ENCODE peak calls at places on chromosomes 13 and 19, in five cellular contexts. Q, U, Y, B and J are unnamed samples.

GRCh38 chr19:3818479-3818878 is 32.3 kb upstream of the MATK start:
- DNase-seq in Q (no peak), U (no peak), B (no peak), Y (peak; percentile 81), J (no peak)

GRCh38 chr19:49133621-49134454 is 14.5 kb downstream of the PPFIA3 start:
- DNase-seq in B (no peak), Y (peak; percentile 87), Q (no peak), U (no peak), J (no peak)

GRCh38 chr19:6811906-6812305 is 39.4 kb downstream of the VAV1 start:
- DNase-seq in B (peak; percentile 69), U (peak; percentile 36), Q (no peak), Y (peak; percentile 28), J (peak; percentile 53)

GRCh38 chr13:21986602-21987001 is 315.7 kb downstream of the FGF9 start:
- DNase-seq in U (no peak), Q (no peak), B (no peak), Y (no peak), J (no peak)

GRCh38 chr19:14363203-14364097 is 17.8 kb upstream of the ADGRE5 start:
- DNase-seq in B (peak; percentile 88), Y (peak; percentile 81), Q (no peak), U (peak; percentile 14), J (no peak)

GRCh38 chr19:38266981-38267597 is 2.7 kb downstream of the SPINT2 start:
- DNase-seq in B (no peak), Y (peak; percentile 60), U (peak; percentile 42), Q (no peak), J (no peak)

GRCh38 chr19:12603714-12604113 is 6.9 kb downstream of the ZNF490 start:
- DNase-seq in Q (no peak), U (no peak), B (no peak), Y (no peak), J (peak; percentile 75)

GRCh38 chr19:37946132-37946531 is 39.1 kb downstream of the SIPA1L3 start:
- DNase-seq in U (no peak), Q (no peak), Y (no peak), B (no peak), J (no peak)

GRCh38 chr19:13102666-13103584 is at the start of gene LYL1:
- DNase-seq in U (peak; percentile 75), Q (no peak), B (peak; percentile 69), Y (peak; percentile 82), J (no peak)

GRCh38 chr19:1406496-1406817 is 929 bp upstream of the DAZAP1 start:
- DNase-seq in Q (no peak), U (no peak), Y (no peak), B (no peak), J (no peak)

GRCh38 chr19:38207543-38207942 is 16.5 kb downstream of the DPF1 start:
- DNase-seq in U (no peak), B (no peak), Q (no peak), Y (no peak), J (no peak)

GRCh38 chr19:5103061-5103701 is 134.3 kb downstream of the KDM4B start:
- DNase-seq in B (peak; percentile 76), Q (no peak), U (no peak), Y (no peak), J (no peak)

GRCh38 chr19:49475995-49476880 is 2.2 kb downstream of the FLT3LG start:
- DNase-seq in U (peak; percentile 76), Q (peak; percentile 63), Y (peak; percentile 57), B (peak; percentile 78), J (no peak)

GRCh38 chr13:44273991-44274810 is 99.4 kb upstream of the SERP2 start:
- DNase-seq in Q (no peak), U (no peak), B (no peak), Y (peak; percentile 58), J (peak; percentile 80)

GRCh38 chr13:19605161-19605955 is 28.1 kb upstream of the MPHOSPH8 start:
- DNase-seq in Y (no peak), B (no peak), Q (no peak), U (no peak), J (no peak)

GRCh38 chr13:41462427-41462826 is 5.1 kb downstream of the RGCC start:
- DNase-seq in U (no peak), Q (no peak), Y (no peak), B (no peak), J (no peak)

GRCh38 chr13:41246969-41247750 is 16.2 kb downstream of the MTRF1 start:
- DNase-seq in U (no peak), Y (no peak), Q (no peak), B (no peak), J (no peak)

GRCh38 chr19:29395712-29396414 is 129.9 kb upstream of the VSTM2B start:
- DNase-seq in Y (no peak), B (no peak), Q (no peak), U (no peak), J (no peak)

GRCh38 chr19:16197188-16197621 is 506 bp upstream of the AP1M1 start:
- DNase-seq in Q (no peak), U (no peak), B (no peak), Y (peak; percentile 74), J (no peak)

GRCh38 chr19:51271015-51271600 is 20.2 kb downstream of the SIGLECL1 start:
- DNase-seq in Q (no peak), Y (no peak), B (no peak), U (no peak), J (no peak)

GRCh38 chr13:78420814-78421213 is 182.5 kb downstream of the POU4F1 start:
- DNase-seq in Q (no peak), U (no peak), B (no peak), Y (no peak), J (no peak)

GRCh38 chr13:74574964-74575728 is 440.9 kb upstream of the KLF12 start:
- DNase-seq in Q (no peak), U (no peak), Y (no peak), B (peak; percentile 56), J (no peak)

GRCh38 chr13:80382576-80382975 is 41.6 kb upstream of the SPRY2 start:
- DNase-seq in B (no peak), U (no peak), Q (no peak), Y (no peak), J (no peak)

GRCh38 chr13:109036091-109036490 is 406.7 kb downstream of the MYO16 start:
- DNase-seq in Y (no peak), Q (no peak), B (no peak), U (no peak), J (no peak)

GRCh38 chr19:19170053-19170945 is at the start of gene MEF2B:
- DNase-seq in B (peak; percentile 83), Y (peak; percentile 89), U (peak; percentile 91), Q (peak; percentile 71), J (peak; percentile 66)